ENCODE peak calls at places on chromosomes 16 and 17, in five cellular contexts. B is CD4-positive, alpha-beta memory T cell; X is HCEC 1CT; V is GOT3; Q is left ventricle myocardium inferior. C is an unnamed sample.

GRCh38 chr16:78490847-78491246 is 391.4 kb downstream of the WWOX start:
- DNase-seq in B (no peak), X (no peak), Q (no peak), V (no peak), C (no peak)

GRCh38 chr16:79212114-79212791 is 388.3 kb downstream of the MAF start:
- DNase-seq in Q (no peak), V (no peak), X (no peak), B (no peak), C (no peak)

GRCh38 chr17:30477758-30478115 is 529 bp downstream of the GOSR1 start:
- DNase-seq in X (no peak), Q (no peak), V (no peak), B (peak), C (no peak)

GRCh38 chr17:43892672-43892975 is 14.7 kb downstream of the MPP2 start:
- DNase-seq in X (no peak), Q (no peak), V (no peak), B (no peak), C (no peak)

GRCh38 chr17:64950871-64951270 is 31.6 kb upstream of the LRRC37A3 start:
- DNase-seq in V (no peak), Q (no peak), B (no peak), X (no peak), C (no peak)

GRCh38 chr16:62929593-62929992 is 893.4 kb upstream of the CDH8 start:
- DNase-seq in Q (no peak), B (no peak), V (no peak), X (no peak), C (no peak)

GRCh38 chr16:50591800-50592771 is 43.9 kb downstream of the NKD1 start:
- DNase-seq in X (no peak), V (no peak), Q (peak), B (no peak), C (peak)

GRCh38 chr17:19672009-19672837 is 23.7 kb downstream of the ALDH3A2 start:
- DNase-seq in X (no peak), V (no peak), B (no peak), Q (peak), C (peak)

GRCh38 chr16:85471469-85472431 is 141.4 kb upstream of the GSE1 start:
- DNase-seq in B (no peak), V (no peak), Q (no peak), X (no peak), C (no peak)

GRCh38 chr17:69810326-69811035 is 264.5 kb upstream of the KCNJ16 start:
- DNase-seq in Q (no peak), V (no peak), B (no peak), X (peak), C (no peak)

GRCh38 chr17:73952498-73953205 is 250.8 kb upstream of the RPL38 start:
- DNase-seq in X (no peak), V (no peak), B (peak), Q (peak), C (no peak)

GRCh38 chr16:54171855-54172537 is 114.6 kb downstream of the IRX3 start:
- DNase-seq in Q (no peak), V (no peak), X (no peak), B (no peak), C (no peak)

GRCh38 chr17:66383353-66383752 is 80.9 kb downstream of the PRKCA start:
- DNase-seq in Q (no peak), V (no peak), B (no peak), X (peak), C (no peak)

GRCh38 chr16:28264656-28265055 is 27.7 kb upstream of the SBK1 start:
- DNase-seq in X (peak), V (no peak), Q (no peak), B (no peak), C (no peak)

GRCh38 chr16:9665851-9666271 is 516.4 kb downstream of the GRIN2A start:
- DNase-seq in Q (no peak), B (no peak), X (no peak), V (no peak), C (no peak)

GRCh38 chr17:76427457-76428231 is 25.3 kb downstream of the UBE2O start:
- DNase-seq in V (no peak), B (no peak), Q (no peak), X (peak), C (no peak)

GRCh38 chr16:9119795-9120194 is 28.4 kb downstream of the HAPSTR1 start:
- DNase-seq in B (no peak), X (peak), V (no peak), Q (no peak), C (no peak)

C was measured in left lobe of liver.